ENCODE peak calls at places on chromosome 6, in eight cellular contexts. W, A, H, K, C, Q, E and M are unnamed samples.

GRCh38 chr6:37007340-37008043 is 2.0 kb downstream of the FGD2 start:
- DNase-seq in K (peak), E (no peak), C (no peak), Q (peak), A (no peak), H (no peak), W (no peak), M (no peak)

GRCh38 chr6:142280265-142280664 is 21.5 kb upstream of the ADGRG6 start:
- DNase-seq in H (no peak), C (no peak), K (no peak), E (no peak), A (no peak), Q (no peak), W (no peak), M (no peak)

GRCh38 chr6:25250878-25251277 is 28.3 kb upstream of the CARMIL1 start:
- DNase-seq in E (no peak), H (peak), W (no peak), Q (peak), A (peak), K (peak), C (no peak), M (peak)

GRCh38 chr6:46967950-46968349 is 46.2 kb upstream of the ADGRF5 start:
- DNase-seq in C (no peak), A (no peak), W (no peak), K (no peak), Q (peak), E (no peak), H (no peak), M (no peak)

GRCh38 chr6:48766349-48766748 is 655.4 kb upstream of the PTCHD4 start:
- DNase-seq in H (peak), A (peak), C (no peak), K (no peak), E (peak), W (no peak), Q (peak), M (no peak)

GRCh38 chr6:140985679-140986275 is 1146.9 kb upstream of the GJE1 start:
- DNase-seq in E (no peak), H (no peak), Q (no peak), A (no peak), C (no peak), K (no peak), W (no peak), M (no peak)

GRCh38 chr6:6557871-6558270 is 30.6 kb upstream of the LY86 start:
- DNase-seq in W (no peak), C (no peak), H (no peak), Q (no peak), K (no peak), A (no peak), E (no peak), M (no peak)

GRCh38 chr6:28789553-28790083 is 134.2 kb downstream of the TRIM27 start:
- DNase-seq in C (peak), K (peak), A (peak), Q (peak), W (peak), H (peak), E (peak), M (no peak)

GRCh38 chr6:45447721-45448120 is 70.0 kb upstream of the SUPT3H start:
- DNase-seq in E (no peak), H (no peak), K (no peak), W (no peak), A (no peak), Q (no peak), C (no peak), M (no peak)

GRCh38 chr6:126535138-126535537 is 195.2 kb downstream of the CENPW start:
- DNase-seq in C (no peak), E (no peak), A (no peak), K (no peak), W (no peak), H (no peak), Q (no peak), M (no peak)

GRCh38 chr6:2763345-2763841 is 1.8 kb upstream of the WRNIP1 start:
- DNase-seq in C (no peak), Q (no peak), H (no peak), A (no peak), W (no peak), E (no peak), K (no peak), M (no peak)

GRCh38 chr6:4593891-4594445 is 182.2 kb upstream of the CDYL start:
- DNase-seq in C (no peak), Q (no peak), E (no peak), W (no peak), K (no peak), A (no peak), H (peak), M (no peak)

GRCh38 chr6:14406616-14407343 is 289.2 kb downstream of the CD83 start:
- DNase-seq in A (no peak), C (peak), W (peak), E (no peak), K (no peak), Q (no peak), H (no peak), M (no peak)

GRCh38 chr6:12163149-12163548 is 127.0 kb upstream of the EDN1 start:
- DNase-seq in Q (no peak), K (no peak), H (no peak), C (no peak), A (no peak), E (no peak), W (no peak), M (no peak)

GRCh38 chr6:169881976-169882375 is 130.6 kb downstream of the ERMARD start:
- DNase-seq in E (no peak), Q (no peak), H (no peak), W (no peak), K (no peak), A (no peak), C (no peak), M (no peak)

GRCh38 chr6:44569931-44570385 is 182.5 kb downstream of the CDC5L start:
- DNase-seq in K (no peak), Q (no peak), W (no peak), H (peak), E (no peak), A (no peak), C (no peak), M (no peak)

GRCh38 chr6:136347847-136348246 is 58.2 kb upstream of the BCLAF1 start:
- DNase-seq in H (peak), E (no peak), C (no peak), W (no peak), A (no peak), K (no peak), Q (no peak), M (no peak)

GRCh38 chr6:20626165-20626564 is 91.9 kb downstream of the CDKAL1 start:
- DNase-seq in H (no peak), W (no peak), C (no peak), E (no peak), K (no peak), Q (no peak), A (no peak), M (no peak)

GRCh38 chr6:1256435-1257008 is 55.4 kb upstream of the FOXQ1 start:
- DNase-seq in C (no peak), H (no peak), W (no peak), E (no peak), A (no peak), Q (no peak), K (no peak), M (no peak)

GRCh38 chr6:14429396-14429795 is 311.8 kb downstream of the CD83 start:
- DNase-seq in Q (no peak), W (peak), K (no peak), A (no peak), C (peak), H (no peak), E (no peak), M (no peak)

GRCh38 chr6:38153511-38153910 is 334.0 kb downstream of the ZFAND3 start:
- DNase-seq in K (no peak), C (no peak), A (no peak), Q (no peak), W (no peak), H (no peak), E (no peak), M (no peak)

GRCh38 chr6:115945306-115945705 is 115.4 kb downstream of the FRK start:
- DNase-seq in Q (peak), E (no peak), W (no peak), H (no peak), K (no peak), A (no peak), C (no peak), M (no peak)

GRCh38 chr6:40321616-40322015 is 265.5 kb downstream of the LRFN2 start:
- DNase-seq in W (no peak), H (no peak), A (no peak), E (no peak), Q (no peak), K (no peak), C (no peak), M (no peak)

GRCh38 chr6:73409395-73409794 is 14.8 kb downstream of the DDX43 start:
- DNase-seq in C (no peak), A (no peak), K (no peak), H (no peak), E (no peak), Q (no peak), W (no peak), M (no peak)

GRCh38 chr6:53815381-53816119 is 20.7 kb downstream of the LRRC1 start:
- DNase-seq in A (no peak), W (no peak), Q (peak), C (no peak), E (no peak), H (no peak), K (no peak), M (no peak)

GRCh38 chr6:45625191-45625664 is 247.5 kb upstream of the SUPT3H start:
- DNase-seq in E (no peak), W (no peak), A (no peak), H (peak), Q (peak), K (no peak), C (no peak), M (no peak)

GRCh38 chr6:1739680-1740079 is 130.0 kb downstream of the FOXC1 start:
- DNase-seq in W (no peak), K (peak), A (no peak), C (no peak), H (no peak), E (no peak), Q (no peak), M (peak)

GRCh38 chr6:1436334-1437306 is 47.2 kb downstream of the FOXF2 start:
- DNase-seq in Q (peak), W (peak), A (peak), E (peak), H (peak), K (peak), C (peak), M (peak)

GRCh38 chr6:157823523-157824370 is 701 bp downstream of the SNX9 start:
- DNase-seq in E (peak), K (no peak), C (peak), W (peak), A (peak), H (peak), Q (peak), M (no peak)
- TF ChIP-seq EZH2phosphoT487 in E (no peak), K (no peak), C (no peak), W (no peak), A (no peak), H (no peak), Q (no peak), M (no peak)

DNA sequence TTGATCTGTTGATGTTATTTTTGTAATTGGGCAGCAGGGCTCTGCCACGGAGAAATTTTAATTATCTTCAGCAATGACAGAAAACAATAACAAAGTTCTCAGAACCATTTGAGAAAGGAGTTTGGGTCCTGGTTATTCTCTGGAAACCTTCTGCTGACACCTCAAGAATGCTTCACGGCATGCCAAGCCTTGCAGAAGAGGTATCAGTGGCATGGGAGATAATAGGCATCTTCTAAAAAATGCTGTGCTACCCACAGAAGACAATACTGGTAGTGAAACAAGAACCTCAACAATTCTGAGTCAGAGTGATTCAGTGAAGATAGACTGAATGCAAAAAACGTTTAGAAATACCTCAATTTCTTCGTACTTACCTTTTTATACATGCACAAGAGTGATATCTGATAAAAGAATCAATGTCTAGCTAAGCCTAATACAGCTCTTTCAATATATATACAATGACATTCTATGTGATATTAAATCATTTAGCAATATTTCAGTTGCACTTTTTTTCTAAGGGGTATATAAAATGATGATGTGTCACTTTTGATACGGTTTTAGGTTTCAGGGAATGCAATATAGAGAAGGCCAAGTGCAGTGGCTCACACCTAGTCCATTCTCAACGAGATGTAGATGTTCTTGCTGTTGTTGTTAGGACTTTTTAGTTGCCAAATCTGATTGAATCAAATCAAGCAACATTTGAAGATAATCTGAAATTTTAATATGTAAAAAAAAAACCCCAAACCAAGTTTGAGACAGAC is 110.4 kb upstream of the COL21A1 start:
- DNase-seq in Q (peak), K (no peak), H (peak), A (no peak), E (no peak), W (no peak), C (no peak), M (peak)
- TF ChIP-seq EZH2phosphoT487 in Q (no peak), K (no peak), H (no peak), A (no peak), E (no peak), W (no peak), C (no peak), M (no peak)

GRCh38 chr6:154993710-154994109 is 1.4 kb upstream of the TIAM2 start:
- DNase-seq in C (peak), H (no peak), Q (no peak), A (no peak), W (no peak), K (no peak), E (no peak), M (no peak)

GRCh38 chr6:154995241-154996162 is at the start of gene TIAM2:
- DNase-seq in A (no peak), K (no peak), H (peak), E (peak), Q (no peak), C (peak), W (peak), M (no peak)

GRCh38 chr6:154996841-154997311 is 1.8 kb downstream of the TIAM2 start:
- DNase-seq in C (peak), A (no peak), H (no peak), W (peak), K (no peak), E (peak), Q (no peak), M (no peak)

GRCh38 chr6:154993026-154993425 is 2.1 kb upstream of the TIAM2 start:
- DNase-seq in C (no peak), W (no peak), A (no peak), E (no peak), K (no peak), H (peak), Q (no peak), M (no peak)

GRCh38 chr6:154994881-154995240 is 254 bp upstream of the TIAM2 start:
- DNase-seq in W (no peak), Q (no peak), K (no peak), E (no peak), C (no peak), H (no peak), A (no peak), M (no peak)
- TF ChIP-seq EZH2phosphoT487 in W (no peak), Q (no peak), K (no peak), E (no peak), C (no peak), H (no peak), A (no peak), M (no peak)

GRCh38 chr6:66103954-66104353 is 396.9 kb upstream of the EYS start:
- DNase-seq in H (no peak), A (no peak), E (no peak), W (no peak), C (no peak), K (no peak), Q (no peak), M (no peak)
- TF ChIP-seq EZH2phosphoT487 in H (no peak), A (no peak), E (no peak), W (no peak), C (no peak), K (no peak), Q (no peak), M (no peak)